ENCODE peak calls at places on chromosome 19, in eight cellular contexts. E is breast epithelium, O is GM23338, U is H1, K is esophagus muscularis mucosa, X is transverse colon, V is sigmoid colon, G is SK-N-SH. P is an unnamed sample.

GRCh38 chr19:54708781-54709180 is 15.5 kb upstream of the KIR3DL3 start:
- DNase-seq in E (peak; percentile 33), O (no peak), U (no peak), K (no peak), X (no peak), V (no peak), G (no peak), P (no peak)

GRCh38 chr19:31356587-31357314 is 7.5 kb upstream of the TSHZ3 start:
- DNase-seq in E (no peak), O (peak; percentile 80), U (peak; percentile 87), K (no peak), X (peak; percentile 24), V (no peak), G (peak; percentile 32), P (no peak)

GRCh38 chr19:46772170-46773017 is 16.0 kb downstream of the SLC1A5 start:
- DNase-seq in E (no peak), O (no peak), U (no peak), K (no peak), X (no peak), V (no peak), G (no peak), P (no peak)

GRCh38 chr19:56942749-56943148 is 102.2 kb upstream of the PEG3 start:
- DNase-seq in E (peak; percentile 65), O (no peak), U (no peak), K (no peak), X (peak; percentile 8), V (peak; percentile 78), G (peak; percentile 55), P (peak; percentile 38)

GRCh38 chr19:10505583-10506229 is 2.5 kb upstream of the KEAP1 start:
- DNase-seq in E (peak; percentile 81), O (peak; percentile 94), U (peak; percentile 95), K (peak; percentile 94), X (peak; percentile 84), V (peak; percentile 85), G (peak; percentile 73), P (peak; percentile 85)

GRCh38 chr19:32358311-32358710 is 12.9 kb downstream of the ZNF507 start:
- DNase-seq in E (no peak), O (no peak), U (no peak), K (no peak), X (no peak), V (no peak), G (no peak), P (no peak)

GRCh38 chr19:8811315-8812172 is 20.6 kb downstream of the ZNF558 start:
- DNase-seq in E (no peak), O (peak; percentile 11), U (no peak), K (peak; percentile 10), X (no peak), V (no peak), G (no peak), P (no peak)

GRCh38 chr19:2514981-2515518 is 39.1 kb downstream of the GADD45B start:
- DNase-seq in E (no peak), O (no peak), U (no peak), K (no peak), X (no peak), V (no peak), G (no peak), P (no peak)

GRCh38 chr19:53132231-53132991 is at the start of gene ZNF415:
- DNase-seq in E (peak; percentile 82), O (peak; percentile 98), U (peak; percentile 83), K (no peak), X (peak; percentile 79), V (peak; percentile 88), G (peak; percentile 89), P (peak; percentile 81)

GRCh38 chr19:39160523-39160861 is 34.9 kb downstream of the PAK4 start:
- DNase-seq in E (peak; percentile 94), O (no peak), U (no peak), K (no peak), X (no peak), V (peak; percentile 87), G (no peak), P (peak; percentile 69)

GRCh38 chr19:44204772-44205171 is 7.6 kb upstream of the ZNF227 start:
- DNase-seq in E (no peak), O (no peak), U (no peak), K (no peak), X (no peak), V (no peak), G (no peak), P (no peak)

GRCh38 chr19:10517361-10517759 is at the start of gene S1PR5:
- DNase-seq in E (no peak), O (peak; percentile 68), U (no peak), K (no peak), X (no peak), V (no peak), G (peak; percentile 70), P (no peak)

GRCh38 chr19:55340144-55340783 is 588 bp downstream of the KMT5C start:
- DNase-seq in E (no peak), O (no peak), U (no peak), K (no peak), X (peak; percentile 46), V (no peak), G (peak; percentile 63), P (no peak)

GRCh38 chr19:54335164-54335563 is 3.8 kb downstream of the LILRA4 start:
- DNase-seq in E (no peak), O (peak; percentile 57), U (no peak), K (no peak), X (no peak), V (no peak), G (no peak), P (no peak)

GRCh38 chr19:46907880-46908279 is 47.1 kb downstream of the ARHGAP35 start:
- DNase-seq in E (no peak), O (no peak), U (no peak), K (no peak), X (no peak), V (peak; percentile 80), G (no peak), P (no peak)

GRCh38 chr19:50792852-50793250 is 2.6 kb downstream of the ACP4 start:
- DNase-seq in E (no peak), O (no peak), U (no peak), K (no peak), X (no peak), V (no peak), G (peak; percentile 30), P (no peak)

GRCh38 chr19:41700381-41701195 is 7.8 kb upstream of the CEACAM5 start:
- DNase-seq in E (no peak), O (no peak), U (no peak), K (peak; percentile 83), X (peak; percentile 6), V (peak; percentile 29), G (no peak), P (peak; percentile 16)

DNA sequence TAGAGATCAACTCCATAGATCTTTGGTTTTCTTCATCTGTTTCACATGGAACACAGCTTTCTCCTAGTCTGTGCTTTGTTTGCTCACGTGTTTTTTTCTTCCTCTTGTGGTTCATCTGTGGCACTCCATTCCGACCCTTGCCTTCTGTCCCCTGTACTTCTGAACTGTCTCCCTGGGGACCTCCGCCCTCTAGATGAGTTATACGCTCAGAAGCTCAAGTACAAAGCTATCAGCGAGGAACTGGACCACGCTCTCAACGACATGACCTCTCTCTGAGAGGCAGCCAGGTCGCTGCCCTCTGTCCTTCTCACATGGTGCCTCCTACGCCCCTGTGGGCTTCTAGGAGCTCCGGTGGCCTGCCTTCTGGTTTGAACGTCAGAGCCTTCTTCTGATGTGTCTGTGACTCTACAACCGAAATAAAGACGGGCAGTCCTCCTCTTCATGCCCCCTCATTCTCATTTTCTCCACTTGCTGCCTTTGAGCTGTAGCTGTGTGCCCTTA is 16.6 kb upstream of the RAB8A start:
- DNase-seq in E (no peak), O (no peak), U (no peak), K (no peak), X (no peak), V (no peak), G (no peak), P (no peak)
- H3K27ac ChIP-seq in E (peak overlapping the region; percentile 85), O (no peak overlapping the region), U (no peak overlapping the region), K (peak overlapping the region; percentile 100), X (peak overlapping the region; percentile 74), V (peak overlapping the region; percentile 66), G (no peak overlapping the region), P (peak overlapping the region; percentile 75)

DNA sequence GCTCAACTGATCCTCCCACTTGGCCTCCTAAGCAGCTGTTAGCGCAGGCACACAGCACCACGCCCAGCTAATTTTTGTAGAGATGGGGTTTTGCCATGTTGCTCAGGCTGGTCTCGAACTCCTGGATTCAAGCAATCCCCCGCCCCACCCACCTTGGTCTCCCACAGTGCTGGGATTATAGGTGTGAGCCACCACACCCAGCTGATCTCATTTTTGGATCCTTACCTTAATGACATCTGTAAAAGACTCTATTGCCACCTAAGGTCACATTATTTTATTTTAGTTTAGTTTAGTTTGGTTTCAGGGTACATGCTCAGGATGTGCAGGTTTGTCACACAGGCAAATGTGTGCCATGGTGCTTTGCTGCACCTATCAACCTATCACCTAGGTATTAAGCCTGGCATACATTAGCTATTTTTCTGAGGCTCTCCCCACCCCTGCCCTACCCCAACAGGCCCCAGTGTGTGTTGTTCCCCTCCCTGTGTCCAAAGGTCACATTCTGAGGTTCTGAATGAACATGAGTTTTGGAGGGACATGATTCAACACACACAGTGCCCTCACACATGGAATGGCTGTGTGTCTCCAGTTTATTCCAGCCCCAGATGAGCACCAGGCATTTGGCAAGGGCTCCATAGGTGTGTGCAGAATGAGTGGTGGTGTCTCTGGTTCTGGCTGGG is 1.3 kb downstream of the OR10H5 start:
- DNase-seq in E (no peak), O (no peak), U (no peak), K (no peak), X (peak; percentile 56), V (peak; percentile 4), G (no peak), P (no peak)
- TF ChIP-seq POLR2AphosphoS5 in E (no peak), O (no peak), U (no peak), K (no peak), X (no peak), V (no peak), G (no peak), P (no peak)

GRCh38 chr19:29673451-29674371 is 8.4 kb downstream of the PLEKHF1 start:
- DNase-seq in E (peak; percentile 49), O (no peak), U (no peak), K (no peak), X (no peak), V (peak; percentile 59), G (no peak), P (no peak)
- H3K27ac ChIP-seq in E (peak overlapping the region; percentile 54), O (no peak overlapping the region), U (no peak overlapping the region), K (no peak overlapping the region), X (peak overlapping the region; percentile 37), V (no peak overlapping the region), G (no peak overlapping the region), P (peak overlapping the region; percentile 33)

GRCh38 chr19:49061000-49061399 is 3.5 kb upstream of the CGB7 start:
- DNase-seq in E (no peak), O (no peak), U (no peak), K (no peak), X (no peak), V (no peak), G (no peak), P (no peak)

GRCh38 chr19:49058592-49058991 is 1.0 kb upstream of the CGB7 start:
- DNase-seq in E (no peak), O (no peak), U (no peak), K (no peak), X (no peak), V (no peak), G (peak; percentile 66), P (no peak)

GRCh38 chr19:49059056-49059455 is 1.5 kb upstream of the CGB7 start:
- DNase-seq in E (no peak), O (no peak), U (no peak), K (no peak), X (no peak), V (no peak), G (peak; percentile 61), P (no peak)

GRCh38 chr19:49056101-49056901 is 1.2 kb downstream of the CGB7 start:
- DNase-seq in E (no peak), O (peak; percentile 76), U (peak; percentile 89), K (no peak), X (peak; percentile 65), V (no peak), G (peak; percentile 91), P (peak; percentile 60)

GRCh38 chr19:49057636-49058234 is at the start of gene CGB7:
- DNase-seq in E (no peak), O (peak; percentile 91), U (peak; percentile 92), K (no peak), X (peak; percentile 79), V (peak; percentile 79), G (peak; percentile 87), P (peak; percentile 81)
- TF ChIP-seq POLR2AphosphoS5 in E (no peak), O (no peak), U (no peak), K (no peak), X (no peak), V (no peak), G (no peak), P (no peak)

P was measured in stomach.